ENCODE peak calls at places on chromosomes 11 and 22, in four cellular contexts. One of them, this sample, is unnamed. For H3K9me3, the result is how much of the 10 kb centered on the place peaks cover.

GRCh38 chr11:109785714-109786113 is 307.5 kb upstream of the ZC3H12C start:
- DNase-seq in upper lobe of left lung: no peak
- DNase-seq in fibroblast of lung: peak
- DNase-seq in neural progenitor cell: no peak
- DNase-seq in this sample: no peak

GRCh38 chr11:73950869-73951710 is at the start of gene DNAJB13:
- DNase-seq in neural progenitor cell: peak
- DNase-seq in upper lobe of left lung: peak
- DNase-seq in fibroblast of lung: peak
- DNase-seq in this sample: no peak

GRCh38 chr22:31861226-31861840 is 83.0 kb upstream of the YWHAH start:
- DNase-seq in neural progenitor cell: no peak
- DNase-seq in upper lobe of left lung: no peak
- DNase-seq in fibroblast of lung: no peak
- DNase-seq in this sample: no peak

GRCh38 chr22:50260801-50261614 is 475 bp downstream of the MAPK12 start:
- DNase-seq in fibroblast of lung: peak
- DNase-seq in upper lobe of left lung: no peak
- DNase-seq in neural progenitor cell: peak
- DNase-seq in this sample: no peak

GRCh38 chr11:121099885-121100284 is 1.2 kb upstream of the TECTA start:
- DNase-seq in upper lobe of left lung: no peak
- DNase-seq in neural progenitor cell: no peak
- DNase-seq in fibroblast of lung: peak
- DNase-seq in this sample: no peak

GRCh38 chr22:49976439-49977175 is 16.0 kb downstream of the PIM3 start:
- DNase-seq in neural progenitor cell: no peak
- DNase-seq in fibroblast of lung: no peak
- DNase-seq in upper lobe of left lung: no peak
- DNase-seq in this sample: peak

GRCh38 chr22:44419429-44419828 is 78.6 kb downstream of the RTL6 start:
- DNase-seq in neural progenitor cell: no peak
- DNase-seq in fibroblast of lung: peak
- DNase-seq in upper lobe of left lung: no peak
- DNase-seq in this sample: no peak

GRCh38 chr11:8357505-8357888 is 93.8 kb upstream of the LMO1 start:
- DNase-seq in upper lobe of left lung: no peak
- DNase-seq in fibroblast of lung: no peak
- DNase-seq in neural progenitor cell: no peak
- DNase-seq in this sample: no peak

GRCh38 chr22:32815059-32815458 is 13.6 kb downstream of the TIMP3 start:
- DNase-seq in fibroblast of lung: no peak
- DNase-seq in upper lobe of left lung: no peak
- DNase-seq in neural progenitor cell: no peak
- DNase-seq in this sample: no peak

GRCh38 chr11:2488004-2488403 is 43.2 kb downstream of the KCNQ1 start:
- DNase-seq in neural progenitor cell: no peak
- DNase-seq in upper lobe of left lung: no peak
- DNase-seq in fibroblast of lung: peak
- DNase-seq in this sample: no peak

GRCh38 chr11:8722156-8722555 is 39.6 kb downstream of the RPL27A start:
- DNase-seq in neural progenitor cell: no peak
- DNase-seq in fibroblast of lung: peak
- DNase-seq in upper lobe of left lung: no peak
- DNase-seq in this sample: no peak

GRCh38 chr22:48807155-48807554 is 1020.5 kb downstream of the BRD1 start:
- DNase-seq in fibroblast of lung: no peak
- DNase-seq in neural progenitor cell: no peak
- DNase-seq in upper lobe of left lung: no peak
- DNase-seq in this sample: no peak

GRCh38 chr22:43118953-43119458 is 8.5 kb downstream of the BIK start:
- DNase-seq in upper lobe of left lung: no peak
- DNase-seq in neural progenitor cell: no peak
- DNase-seq in fibroblast of lung: no peak
- DNase-seq in this sample: no peak

GRCh38 chr11:94400839-94401772 is at the start of gene GPR83:
- DNase-seq in upper lobe of left lung: no peak
- DNase-seq in fibroblast of lung: no peak
- DNase-seq in neural progenitor cell: peak
- DNase-seq in this sample: no peak

GRCh38 chr11:16785520-16786128 is 47.2 kb downstream of the C11orf58 start:
- DNase-seq in upper lobe of left lung: peak
- DNase-seq in fibroblast of lung: peak
- DNase-seq in neural progenitor cell: peak
- DNase-seq in this sample: no peak

GRCh38 chr22:36910461-36910860 is 3.0 kb upstream of the CSF2RB start:
- DNase-seq in neural progenitor cell: no peak
- DNase-seq in fibroblast of lung: no peak
- DNase-seq in upper lobe of left lung: no peak
- DNase-seq in this sample: no peak

GRCh38 chr11:114619659-114620173 is 24.1 kb upstream of the NXPE4 start:
- DNase-seq in upper lobe of left lung: no peak
- DNase-seq in fibroblast of lung: no peak
- DNase-seq in neural progenitor cell: no peak
- DNase-seq in this sample: no peak
- H3K9me3 ChIP-seq in upper lobe of left lung: under half
- H3K9me3 ChIP-seq in fibroblast of lung: under half
- H3K9me3 ChIP-seq in neural progenitor cell: under half
- H3K9me3 ChIP-seq in this sample: under half

DNA sequence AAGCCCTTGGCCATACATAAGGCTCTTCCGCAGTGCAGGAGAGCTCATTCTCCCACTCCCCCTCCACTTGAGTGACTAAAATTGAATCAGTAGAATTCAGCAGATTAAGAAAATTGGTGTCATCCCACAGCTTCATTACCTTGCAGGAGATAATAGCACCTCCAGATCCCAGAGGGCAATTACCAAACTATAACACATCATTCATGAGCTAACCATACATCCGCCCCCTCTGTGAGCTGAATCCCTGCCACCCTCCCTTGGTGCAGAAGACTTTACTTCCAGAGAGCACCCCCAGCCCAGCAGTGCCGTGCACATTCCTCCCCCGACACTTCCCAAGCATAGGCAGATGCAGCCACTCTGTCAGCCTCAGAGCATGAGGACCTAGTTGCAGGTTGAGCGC is 496.5 kb upstream of the B3GAT1 start:
- DNase-seq in upper lobe of left lung: no peak
- DNase-seq in fibroblast of lung: no peak
- DNase-seq in neural progenitor cell: no peak
- DNase-seq in this sample: no peak
- H3K9me3 ChIP-seq in upper lobe of left lung: under half
- H3K9me3 ChIP-seq in fibroblast of lung: under half
- H3K9me3 ChIP-seq in neural progenitor cell: under half
- H3K9me3 ChIP-seq in this sample: under half

GRCh38 chr11:54985731-54986130 is 276.2 kb upstream of the TRIM48 start:
- DNase-seq in fibroblast of lung: no peak
- DNase-seq in upper lobe of left lung: no peak
- DNase-seq in neural progenitor cell: no peak
- DNase-seq in this sample: no peak
- H3K9me3 ChIP-seq in fibroblast of lung: under half
- H3K9me3 ChIP-seq in upper lobe of left lung: under half
- H3K9me3 ChIP-seq in neural progenitor cell: under half
- H3K9me3 ChIP-seq in this sample: under half

DNA sequence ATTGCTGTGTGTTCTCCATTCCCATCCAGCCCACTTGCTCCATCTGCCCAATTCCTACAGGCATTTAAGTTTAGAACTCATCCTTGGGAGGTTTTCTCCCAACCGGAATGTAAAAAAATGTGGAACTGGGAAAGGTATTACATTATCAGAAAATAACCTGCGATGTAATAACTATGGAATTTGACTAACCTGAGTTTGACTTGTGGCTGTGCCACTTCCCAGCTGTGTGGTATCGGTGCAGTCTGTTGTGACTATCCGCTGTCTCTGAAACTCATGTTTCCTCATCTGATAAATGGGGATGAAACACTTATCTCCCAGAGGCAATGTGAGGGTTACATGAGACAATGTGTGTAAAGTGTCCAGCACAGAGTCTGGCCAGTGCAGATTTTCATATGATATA is 77.6 kb downstream of the TENM4 start:
- DNase-seq in upper lobe of left lung: no peak
- DNase-seq in fibroblast of lung: no peak
- DNase-seq in neural progenitor cell: no peak
- DNase-seq in this sample: no peak
- H3K9me3 ChIP-seq in upper lobe of left lung: under half
- H3K9me3 ChIP-seq in fibroblast of lung: under half
- H3K9me3 ChIP-seq in neural progenitor cell: under half
- H3K9me3 ChIP-seq in this sample: under half

GRCh38 chr11:35033011-35033410 is 106.0 kb upstream of the CD44 start:
- DNase-seq in neural progenitor cell: no peak
- DNase-seq in fibroblast of lung: no peak
- DNase-seq in upper lobe of left lung: peak
- DNase-seq in this sample: no peak

GRCh38 chr11:35035894-35036408 is 103.0 kb upstream of the CD44 start:
- DNase-seq in neural progenitor cell: no peak
- DNase-seq in fibroblast of lung: peak
- DNase-seq in upper lobe of left lung: no peak
- DNase-seq in this sample: no peak

GRCh38 chr11:35036642-35037041 is 102.3 kb upstream of the CD44 start:
- DNase-seq in neural progenitor cell: no peak
- DNase-seq in upper lobe of left lung: no peak
- DNase-seq in fibroblast of lung: no peak
- DNase-seq in this sample: no peak

GRCh38 chr11:35031869-35032268 is 107.1 kb upstream of the CD44 start:
- DNase-seq in fibroblast of lung: no peak
- DNase-seq in neural progenitor cell: no peak
- DNase-seq in upper lobe of left lung: no peak
- DNase-seq in this sample: no peak

DNA sequence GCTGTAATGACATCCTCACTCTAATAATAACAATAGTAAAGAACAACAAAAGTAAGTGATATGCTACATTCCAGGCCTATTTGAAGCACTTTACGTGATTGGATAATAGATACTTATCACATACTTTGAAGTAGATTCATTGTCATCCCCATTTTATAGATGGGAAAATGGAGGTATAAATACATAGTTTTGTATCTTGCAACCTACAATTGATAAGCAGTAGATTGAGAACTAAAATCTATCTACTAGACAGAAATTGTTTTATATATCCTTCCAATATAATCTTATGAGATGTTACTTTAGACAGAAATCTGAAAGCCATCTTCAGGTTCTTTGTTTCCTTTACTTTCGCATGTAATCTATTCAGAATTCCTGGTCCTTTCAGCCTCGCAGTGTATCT is 104.6 kb upstream of the CD44 start:
- DNase-seq in neural progenitor cell: no peak
- DNase-seq in upper lobe of left lung: no peak
- DNase-seq in fibroblast of lung: no peak
- DNase-seq in this sample: no peak
- H3K9me3 ChIP-seq in neural progenitor cell: under half
- H3K9me3 ChIP-seq in upper lobe of left lung: under half
- H3K9me3 ChIP-seq in fibroblast of lung: under half
- H3K9me3 ChIP-seq in this sample: under half

GRCh38 chr11:68040121-68040956 is 1.5 kb downstream of the TCIRG1 start:
- DNase-seq in upper lobe of left lung: peak
- DNase-seq in neural progenitor cell: peak
- DNase-seq in fibroblast of lung: peak
- DNase-seq in this sample: no peak

GRCh38 chr11:68041617-68042218 is 2.9 kb downstream of the TCIRG1 start:
- DNase-seq in upper lobe of left lung: no peak
- DNase-seq in neural progenitor cell: no peak
- DNase-seq in fibroblast of lung: no peak
- DNase-seq in this sample: no peak

GRCh38 chr11:68042219-68043028 is 3.6 kb downstream of the TCIRG1 start:
- DNase-seq in fibroblast of lung: no peak
- DNase-seq in upper lobe of left lung: no peak
- DNase-seq in neural progenitor cell: no peak
- DNase-seq in this sample: no peak

GRCh38 chr11:68039526-68040086 is 781 bp downstream of the TCIRG1 start:
- DNase-seq in fibroblast of lung: no peak
- DNase-seq in upper lobe of left lung: peak
- DNase-seq in neural progenitor cell: no peak
- DNase-seq in this sample: no peak

DNA sequence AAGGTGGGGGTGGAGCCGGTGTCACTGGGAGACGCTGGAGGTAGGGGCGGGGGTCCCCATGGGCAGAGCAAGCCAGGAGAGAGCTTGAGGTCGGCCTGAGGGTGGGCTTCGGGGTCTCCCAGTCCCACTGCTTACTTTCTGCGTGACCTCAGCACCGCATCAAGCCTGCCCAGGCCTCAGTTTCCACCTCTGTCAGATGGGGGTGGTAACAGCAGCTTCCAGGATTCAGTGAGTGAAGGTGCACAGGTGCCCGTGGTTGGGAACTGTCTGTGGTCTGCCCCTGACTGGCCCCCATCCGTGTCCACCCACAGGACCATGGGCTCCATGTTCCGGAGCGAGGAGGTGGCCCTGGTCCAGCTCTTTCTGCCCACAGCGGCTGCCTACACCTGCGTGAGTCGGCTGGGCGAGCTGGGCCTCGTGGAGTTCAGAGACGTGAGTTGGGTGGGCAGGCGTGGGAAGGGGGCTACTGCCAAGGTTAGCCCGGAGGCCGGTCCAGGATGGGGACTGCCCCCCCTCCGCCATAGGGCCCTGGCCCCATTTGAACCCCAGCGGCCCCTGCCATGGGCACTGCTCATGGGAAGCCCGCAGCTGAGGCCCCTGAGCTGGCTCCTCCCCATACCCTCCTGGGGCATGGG is 2.2 kb downstream of the TCIRG1 start:
- DNase-seq in upper lobe of left lung: no peak
- DNase-seq in neural progenitor cell: no peak
- DNase-seq in fibroblast of lung: no peak
- DNase-seq in this sample: no peak
- H3K9me3 ChIP-seq in upper lobe of left lung: under half
- H3K9me3 ChIP-seq in neural progenitor cell: under half
- H3K9me3 ChIP-seq in fibroblast of lung: under half
- H3K9me3 ChIP-seq in this sample: under half

This sample was measured in T-helper 17 cell.